ENCODE peak calls at places on chromosome 4, in ten cellular contexts. One of them, this sample, is unnamed. For H3K4me1 and H3K27me3, the result is how much of the 10 kb centered on the place peaks cover.

GRCh38 chr4:3250438-3250955 is 1.5 kb downstream of the MSANTD1 start:
- DNase-seq in fibroblast of lung: no peak
- DNase-seq in heart right ventricle: no peak
- DNase-seq in Peyer's patch: no peak
- DNase-seq in BE2C: peak
- DNase-seq in neural progenitor cell: no peak
- DNase-seq in left ventricle myocardium inferior: no peak
- DNase-seq in upper lobe of right lung: peak
- DNase-seq in breast epithelium: no peak
- DNase-seq in A673: no peak
- DNase-seq in this sample: peak

GRCh38 chr4:182680196-182680771 is 236.9 kb downstream of the DCTD start:
- DNase-seq in fibroblast of lung: peak
- DNase-seq in heart right ventricle: peak
- DNase-seq in Peyer's patch: no peak
- DNase-seq in BE2C: no peak
- DNase-seq in neural progenitor cell: peak
- DNase-seq in left ventricle myocardium inferior: peak
- DNase-seq in upper lobe of right lung: no peak
- DNase-seq in breast epithelium: no peak
- DNase-seq in A673: no peak
- DNase-seq in this sample: no peak

GRCh38 chr4:3641501-3641900 is 109.3 kb upstream of the LRPAP1 start:
- DNase-seq in fibroblast of lung: no peak
- DNase-seq in heart right ventricle: no peak
- DNase-seq in Peyer's patch: no peak
- DNase-seq in BE2C: no peak
- DNase-seq in neural progenitor cell: no peak
- DNase-seq in left ventricle myocardium inferior: no peak
- DNase-seq in upper lobe of right lung: no peak
- DNase-seq in breast epithelium: no peak
- DNase-seq in A673: no peak
- DNase-seq in this sample: peak

GRCh38 chr4:104901438-104901837 is 245.2 kb upstream of the TET2 start:
- DNase-seq in fibroblast of lung: peak
- DNase-seq in heart right ventricle: no peak
- DNase-seq in Peyer's patch: no peak
- DNase-seq in BE2C: no peak
- DNase-seq in neural progenitor cell: peak
- DNase-seq in left ventricle myocardium inferior: no peak
- DNase-seq in upper lobe of right lung: no peak
- DNase-seq in breast epithelium: no peak
- DNase-seq in A673: no peak
- DNase-seq in this sample: no peak

GRCh38 chr4:152784490-152785195 is 4.9 kb downstream of the ARFIP1 start:
- DNase-seq in fibroblast of lung: peak
- DNase-seq in heart right ventricle: no peak
- DNase-seq in Peyer's patch: no peak
- DNase-seq in BE2C: peak
- DNase-seq in neural progenitor cell: no peak
- DNase-seq in left ventricle myocardium inferior: no peak
- DNase-seq in upper lobe of right lung: no peak
- DNase-seq in breast epithelium: no peak
- DNase-seq in A673: peak
- DNase-seq in this sample: no peak

GRCh38 chr4:133186210-133186609 is 37.1 kb downstream of the PCDH10 start:
- DNase-seq in fibroblast of lung: no peak
- DNase-seq in heart right ventricle: no peak
- DNase-seq in Peyer's patch: no peak
- DNase-seq in BE2C: no peak
- DNase-seq in neural progenitor cell: no peak
- DNase-seq in left ventricle myocardium inferior: no peak
- DNase-seq in upper lobe of right lung: no peak
- DNase-seq in breast epithelium: no peak
- DNase-seq in A673: no peak
- DNase-seq in this sample: no peak

GRCh38 chr4:20839957-20840356 is 139.7 kb downstream of the PACRGL start:
- DNase-seq in fibroblast of lung: peak
- DNase-seq in heart right ventricle: no peak
- DNase-seq in Peyer's patch: no peak
- DNase-seq in BE2C: no peak
- DNase-seq in neural progenitor cell: no peak
- DNase-seq in left ventricle myocardium inferior: no peak
- DNase-seq in upper lobe of right lung: no peak
- DNase-seq in breast epithelium: no peak
- DNase-seq in A673: peak
- DNase-seq in this sample: no peak

GRCh38 chr4:38073596-38074234 is 113.5 kb downstream of the PTTG2 start:
- DNase-seq in fibroblast of lung: no peak
- DNase-seq in heart right ventricle: no peak
- DNase-seq in Peyer's patch: no peak
- DNase-seq in BE2C: no peak
- DNase-seq in neural progenitor cell: no peak
- DNase-seq in left ventricle myocardium inferior: no peak
- DNase-seq in upper lobe of right lung: no peak
- DNase-seq in breast epithelium: no peak
- DNase-seq in A673: no peak
- DNase-seq in this sample: no peak

GRCh38 chr4:98434816-98435215 is 173.6 kb downstream of the RAP1GDS1 start:
- DNase-seq in fibroblast of lung: no peak
- DNase-seq in heart right ventricle: no peak
- DNase-seq in Peyer's patch: no peak
- DNase-seq in BE2C: no peak
- DNase-seq in neural progenitor cell: no peak
- DNase-seq in left ventricle myocardium inferior: no peak
- DNase-seq in upper lobe of right lung: no peak
- DNase-seq in breast epithelium: no peak
- DNase-seq in A673: no peak
- DNase-seq in this sample: no peak

GRCh38 chr4:145130788-145131398 is 32.8 kb downstream of the ABCE1 start:
- DNase-seq in fibroblast of lung: peak
- DNase-seq in heart right ventricle: no peak
- DNase-seq in Peyer's patch: no peak
- DNase-seq in BE2C: no peak
- DNase-seq in neural progenitor cell: no peak
- DNase-seq in left ventricle myocardium inferior: no peak
- DNase-seq in upper lobe of right lung: no peak
- DNase-seq in breast epithelium: no peak
- DNase-seq in A673: no peak
- DNase-seq in this sample: no peak

GRCh38 chr4:171170671-171171070 is 642.5 kb upstream of the GALNTL6 start:
- DNase-seq in fibroblast of lung: no peak
- DNase-seq in heart right ventricle: no peak
- DNase-seq in Peyer's patch: no peak
- DNase-seq in BE2C: no peak
- DNase-seq in neural progenitor cell: peak
- DNase-seq in left ventricle myocardium inferior: no peak
- DNase-seq in upper lobe of right lung: no peak
- DNase-seq in breast epithelium: no peak
- DNase-seq in A673: no peak
- DNase-seq in this sample: no peak

GRCh38 chr4:62118558-62118957 is 918.4 kb downstream of the ADGRL3 start:
- DNase-seq in fibroblast of lung: no peak
- DNase-seq in heart right ventricle: no peak
- DNase-seq in Peyer's patch: no peak
- DNase-seq in BE2C: no peak
- DNase-seq in neural progenitor cell: no peak
- DNase-seq in left ventricle myocardium inferior: no peak
- DNase-seq in upper lobe of right lung: no peak
- DNase-seq in breast epithelium: no peak
- DNase-seq in A673: peak
- DNase-seq in this sample: no peak

GRCh38 chr4:102843273-102843672 is 15.9 kb upstream of the UBE2D3 start:
- DNase-seq in fibroblast of lung: no peak
- DNase-seq in heart right ventricle: no peak
- DNase-seq in Peyer's patch: no peak
- DNase-seq in BE2C: no peak
- DNase-seq in neural progenitor cell: no peak
- DNase-seq in left ventricle myocardium inferior: no peak
- DNase-seq in upper lobe of right lung: no peak
- DNase-seq in breast epithelium: no peak
- DNase-seq in A673: no peak
- DNase-seq in this sample: no peak

GRCh38 chr4:87843936-87844335 is 11.2 kb downstream of the MEPE start:
- DNase-seq in fibroblast of lung: peak
- DNase-seq in heart right ventricle: no peak
- DNase-seq in Peyer's patch: no peak
- DNase-seq in BE2C: no peak
- DNase-seq in neural progenitor cell: no peak
- DNase-seq in left ventricle myocardium inferior: no peak
- DNase-seq in upper lobe of right lung: no peak
- DNase-seq in breast epithelium: no peak
- DNase-seq in A673: no peak
- DNase-seq in this sample: no peak

GRCh38 chr4:86453044-86453501 is 93.2 kb upstream of the MAPK10 start:
- DNase-seq in fibroblast of lung: peak
- DNase-seq in heart right ventricle: peak
- DNase-seq in Peyer's patch: no peak
- DNase-seq in BE2C: no peak
- DNase-seq in neural progenitor cell: no peak
- DNase-seq in left ventricle myocardium inferior: peak
- DNase-seq in upper lobe of right lung: no peak
- DNase-seq in breast epithelium: no peak
- DNase-seq in A673: peak
- DNase-seq in this sample: no peak
- H3K4me1 ChIP-seq in fibroblast of lung: under half
- H3K4me1 ChIP-seq in heart right ventricle: under half
- H3K4me1 ChIP-seq in Peyer's patch: under half
- H3K4me1 ChIP-seq in BE2C: under half
- H3K4me1 ChIP-seq in neural progenitor cell: half or more
- H3K4me1 ChIP-seq in left ventricle myocardium inferior: under half
- H3K4me1 ChIP-seq in upper lobe of right lung: under half
- H3K4me1 ChIP-seq in breast epithelium: under half
- H3K4me1 ChIP-seq in A673: under half
- H3K4me1 ChIP-seq in this sample: under half

GRCh38 chr4:5168891-5169290 is 117.6 kb downstream of the STK32B start:
- DNase-seq in fibroblast of lung: no peak
- DNase-seq in heart right ventricle: no peak
- DNase-seq in Peyer's patch: no peak
- DNase-seq in BE2C: no peak
- DNase-seq in neural progenitor cell: no peak
- DNase-seq in left ventricle myocardium inferior: no peak
- DNase-seq in upper lobe of right lung: no peak
- DNase-seq in breast epithelium: no peak
- DNase-seq in A673: no peak
- DNase-seq in this sample: no peak

GRCh38 chr4:5164221-5164912 is 113.1 kb downstream of the STK32B start:
- DNase-seq in fibroblast of lung: no peak
- DNase-seq in heart right ventricle: no peak
- DNase-seq in Peyer's patch: no peak
- DNase-seq in BE2C: no peak
- DNase-seq in neural progenitor cell: no peak
- DNase-seq in left ventricle myocardium inferior: no peak
- DNase-seq in upper lobe of right lung: no peak
- DNase-seq in breast epithelium: no peak
- DNase-seq in A673: no peak
- DNase-seq in this sample: no peak

GRCh38 chr4:5162909-5163508 is 111.7 kb downstream of the STK32B start:
- DNase-seq in fibroblast of lung: no peak
- DNase-seq in heart right ventricle: no peak
- DNase-seq in Peyer's patch: no peak
- DNase-seq in BE2C: no peak
- DNase-seq in neural progenitor cell: no peak
- DNase-seq in left ventricle myocardium inferior: no peak
- DNase-seq in upper lobe of right lung: no peak
- DNase-seq in breast epithelium: no peak
- DNase-seq in A673: peak
- DNase-seq in this sample: no peak

GRCh38 chr4:5165419-5166369 is 114.4 kb downstream of the STK32B start:
- DNase-seq in fibroblast of lung: peak
- DNase-seq in heart right ventricle: no peak
- DNase-seq in Peyer's patch: no peak
- DNase-seq in BE2C: no peak
- DNase-seq in neural progenitor cell: peak
- DNase-seq in left ventricle myocardium inferior: no peak
- DNase-seq in upper lobe of right lung: no peak
- DNase-seq in breast epithelium: no peak
- DNase-seq in A673: peak
- DNase-seq in this sample: no peak

DNA sequence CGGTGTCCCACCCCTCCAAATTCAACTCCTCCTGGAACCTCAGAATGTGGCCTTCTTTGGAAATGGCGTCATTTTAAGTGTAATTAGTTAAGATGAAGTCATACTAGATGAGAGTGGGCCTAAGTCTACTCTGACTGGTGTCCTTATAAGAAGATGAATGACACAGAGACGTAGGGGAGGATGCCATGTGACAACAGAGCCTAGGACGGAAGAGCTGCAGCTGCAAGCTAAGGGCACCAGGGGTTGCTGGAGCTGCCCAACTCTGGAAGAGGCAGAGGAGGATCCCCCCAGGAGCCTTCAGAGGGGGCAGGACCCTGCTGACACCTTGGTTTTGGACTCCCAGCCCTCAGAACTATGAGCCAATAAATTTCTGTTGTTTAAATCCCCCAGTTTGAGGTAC is 115.1 kb downstream of the STK32B start:
- DNase-seq in fibroblast of lung: no peak
- DNase-seq in heart right ventricle: no peak
- DNase-seq in Peyer's patch: no peak
- DNase-seq in BE2C: no peak
- DNase-seq in neural progenitor cell: no peak
- DNase-seq in left ventricle myocardium inferior: no peak
- DNase-seq in upper lobe of right lung: no peak
- DNase-seq in breast epithelium: no peak
- DNase-seq in A673: peak
- DNase-seq in this sample: no peak
- TF ChIP-seq CTCF in fibroblast of lung: no peak
- TF ChIP-seq CTCF in heart right ventricle: no peak
- TF ChIP-seq CTCF in Peyer's patch: no peak
- TF ChIP-seq CTCF in BE2C: no peak
- TF ChIP-seq CTCF in neural progenitor cell: no peak
- TF ChIP-seq CTCF in left ventricle myocardium inferior: no peak
- TF ChIP-seq CTCF in upper lobe of right lung: no peak
- TF ChIP-seq CTCF in breast epithelium: no peak
- TF ChIP-seq CTCF in A673: no peak
- TF ChIP-seq CTCF in this sample: no peak

GRCh38 chr4:25085621-25086020 is 54.9 kb upstream of the LGI2 start:
- DNase-seq in fibroblast of lung: no peak
- DNase-seq in heart right ventricle: peak
- DNase-seq in Peyer's patch: no peak
- DNase-seq in BE2C: no peak
- DNase-seq in neural progenitor cell: no peak
- DNase-seq in left ventricle myocardium inferior: peak
- DNase-seq in upper lobe of right lung: no peak
- DNase-seq in breast epithelium: no peak
- DNase-seq in A673: peak
- DNase-seq in this sample: no peak
- H3K27me3 ChIP-seq in fibroblast of lung: under half
- H3K27me3 ChIP-seq in heart right ventricle: under half
- H3K27me3 ChIP-seq in Peyer's patch: under half
- H3K27me3 ChIP-seq in BE2C: under half
- H3K27me3 ChIP-seq in neural progenitor cell: under half
- H3K27me3 ChIP-seq in left ventricle myocardium inferior: under half
- H3K27me3 ChIP-seq in upper lobe of right lung: under half
- H3K27me3 ChIP-seq in breast epithelium: under half
- H3K27me3 ChIP-seq in A673: under half
- H3K27me3 ChIP-seq in this sample: under half

DNA sequence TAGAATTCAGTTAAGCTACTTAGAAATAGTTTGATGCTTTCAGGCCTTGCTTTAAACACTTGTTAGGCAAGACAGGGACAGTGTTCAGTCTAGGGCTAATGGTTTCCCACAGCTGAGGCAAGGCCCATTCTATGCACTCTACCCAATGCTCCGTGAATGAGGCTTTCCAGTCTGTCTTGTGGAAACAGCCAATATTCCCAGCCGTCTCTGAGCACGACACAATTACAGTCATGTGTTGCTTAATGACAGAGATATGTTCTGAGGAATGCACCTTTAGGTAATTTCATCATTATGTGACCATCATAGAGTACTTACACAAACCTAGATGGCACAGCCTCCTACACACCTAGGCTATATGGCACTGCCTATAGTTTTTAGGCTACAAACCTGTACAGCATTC is 9.5 kb upstream of the FAM200B start:
- DNase-seq in fibroblast of lung: no peak
- DNase-seq in heart right ventricle: no peak
- DNase-seq in Peyer's patch: no peak
- DNase-seq in BE2C: no peak
- DNase-seq in neural progenitor cell: no peak
- DNase-seq in left ventricle myocardium inferior: no peak
- DNase-seq in upper lobe of right lung: no peak
- DNase-seq in breast epithelium: no peak
- DNase-seq in A673: no peak
- DNase-seq in this sample: no peak
- H3K4me1 ChIP-seq in fibroblast of lung: under half
- H3K4me1 ChIP-seq in heart right ventricle: under half
- H3K4me1 ChIP-seq in Peyer's patch: under half
- H3K4me1 ChIP-seq in BE2C: under half
- H3K4me1 ChIP-seq in neural progenitor cell: under half
- H3K4me1 ChIP-seq in left ventricle myocardium inferior: under half
- H3K4me1 ChIP-seq in upper lobe of right lung: under half
- H3K4me1 ChIP-seq in breast epithelium: under half
- H3K4me1 ChIP-seq in A673: under half
- H3K4me1 ChIP-seq in this sample: under half

This sample was measured in lower lobe of right lung.